ENCODE peak calls at places on chromosomes 11 and 22, in seven cellular contexts. E is uterus, B is adrenal gland, D is sigmoid colon, K is heart left ventricle, U is breast epithelium, Z is tibial nerve. O is an unnamed sample.

GRCh38 chr22:19806213-19807160 is 45.9 kb downstream of the TBX1 start:
- DNase-seq in D (peak; percentile 70), U (peak; percentile 90), E (peak; percentile 38), B (peak; percentile 12), Z (peak; percentile 26), K (no peak), O (peak; percentile 92)

GRCh38 chr11:69074786-69075185 is 26.1 kb downstream of the TPCN2 start:
- DNase-seq in K (no peak), D (no peak), Z (no peak), B (no peak), E (peak; percentile 76), U (no peak), O (no peak)

GRCh38 chr11:128468106-128468505 is 119.3 kb downstream of the ETS1 start:
- DNase-seq in D (no peak), Z (no peak), K (no peak), U (no peak), B (no peak), E (no peak), O (no peak)

GRCh38 chr11:115699733-115700132 is 195.5 kb upstream of the CADM1 start:
- DNase-seq in K (peak; percentile 57), B (no peak), Z (no peak), E (no peak), U (no peak), D (peak; percentile 82), O (no peak)

GRCh38 chr11:115504279-115505158 is at the start of gene CADM1:
- DNase-seq in U (peak; percentile 96), Z (peak; percentile 79), E (peak; percentile 95), B (peak; percentile 97), K (peak; percentile 96), D (peak; percentile 97), O (peak; percentile 93)

GRCh38 chr11:95150977-95151684 is 61.5 kb downstream of the ENDOD1 start:
- DNase-seq in U (peak; percentile 88), B (peak; percentile 91), E (peak; percentile 95), D (peak; percentile 96), K (peak; percentile 92), Z (peak; percentile 88), O (peak; percentile 95)

GRCh38 chr22:30875481-30876215 is 92.9 kb downstream of the MORC2 start:
- DNase-seq in Z (no peak), D (peak; percentile 62), K (peak; percentile 50), U (peak; percentile 39), E (no peak), B (peak; percentile 88), O (no peak)

GRCh38 chr11:96215094-96215782 is 127.8 kb downstream of the MAML2 start:
- DNase-seq in B (no peak), U (no peak), D (no peak), E (peak; percentile 41), K (no peak), Z (no peak), O (peak; percentile 63)

GRCh38 chr11:92136792-92137191 is 87.8 kb upstream of the FAT3 start:
- DNase-seq in K (no peak), Z (no peak), B (no peak), U (no peak), D (no peak), E (no peak), O (no peak)

GRCh38 chr11:47409440-47410403 is 1.3 kb downstream of the SLC39A13 start:
- DNase-seq in B (no peak), D (no peak), U (no peak), K (peak; percentile 29), E (no peak), Z (no peak), O (no peak)

GRCh38 chr11:17550455-17551346 is 3.6 kb downstream of the OTOG start:
- DNase-seq in K (no peak), E (no peak), B (no peak), U (peak; percentile 24), Z (no peak), D (no peak), O (no peak)

DNA sequence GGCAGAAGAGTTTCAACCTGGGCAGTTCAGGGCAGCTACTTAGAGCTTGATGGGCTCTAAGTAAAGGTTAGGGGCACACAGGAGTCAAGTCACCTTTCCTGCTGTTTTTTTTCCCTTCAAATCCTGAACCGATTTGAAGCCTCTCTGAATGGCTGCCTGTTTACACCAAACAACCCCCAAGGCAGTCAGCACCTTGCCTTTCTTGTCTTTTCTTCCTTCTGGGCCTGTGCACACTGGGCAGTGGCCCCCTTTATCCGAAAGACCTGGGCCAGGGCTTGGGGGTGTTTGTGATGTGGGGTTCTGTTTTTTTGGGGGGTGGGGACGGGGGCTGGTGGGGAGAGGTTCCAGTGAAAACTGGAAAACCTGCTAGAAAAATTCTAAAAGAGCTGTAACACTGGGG is 4.3 kb downstream of the RSPH14 start:
- DNase-seq in B (no peak), K (no peak), E (no peak), D (no peak), U (no peak), Z (no peak), O (no peak)
- H3K27ac ChIP-seq in B (no peak overlapping the region), K (peak overlapping the region; percentile 61), E (no peak overlapping the region), D (no peak overlapping the region), U (peak overlapping the region; percentile 74), Z (no peak overlapping the region), O (peak overlapping the region; percentile 51)

GRCh38 chr11:394034-394857 is at the start of gene PKP3:
- DNase-seq in U (peak; percentile 88), D (no peak), E (no peak), K (no peak), B (no peak), Z (no peak), O (peak; percentile 93)
- TF ChIP-seq POLR2A in U (peak; percentile 7), D (no peak), E (no peak), K (no peak), B (no peak), Z (no peak), O (peak; percentile 90)

GRCh38 chr22:35656284-35656752 is 8.1 kb downstream of the APOL6 start:
- DNase-seq in B (no peak), D (no peak), U (no peak), K (no peak), Z (no peak), E (no peak), O (no peak)

GRCh38 chr22:35657571-35658312 is 9.5 kb downstream of the APOL6 start:
- DNase-seq in U (no peak), B (no peak), K (no peak), E (no peak), D (no peak), Z (no peak), O (no peak)

GRCh38 chr22:35663371-35663770 is 15.1 kb downstream of the APOL6 start:
- DNase-seq in K (no peak), Z (no peak), E (no peak), B (no peak), D (no peak), U (no peak), O (no peak)

GRCh38 chr22:35664955-35665577 is 16.8 kb downstream of the APOL6 start:
- DNase-seq in B (no peak), K (no peak), U (no peak), Z (no peak), E (no peak), D (no peak), O (no peak)

DNA sequence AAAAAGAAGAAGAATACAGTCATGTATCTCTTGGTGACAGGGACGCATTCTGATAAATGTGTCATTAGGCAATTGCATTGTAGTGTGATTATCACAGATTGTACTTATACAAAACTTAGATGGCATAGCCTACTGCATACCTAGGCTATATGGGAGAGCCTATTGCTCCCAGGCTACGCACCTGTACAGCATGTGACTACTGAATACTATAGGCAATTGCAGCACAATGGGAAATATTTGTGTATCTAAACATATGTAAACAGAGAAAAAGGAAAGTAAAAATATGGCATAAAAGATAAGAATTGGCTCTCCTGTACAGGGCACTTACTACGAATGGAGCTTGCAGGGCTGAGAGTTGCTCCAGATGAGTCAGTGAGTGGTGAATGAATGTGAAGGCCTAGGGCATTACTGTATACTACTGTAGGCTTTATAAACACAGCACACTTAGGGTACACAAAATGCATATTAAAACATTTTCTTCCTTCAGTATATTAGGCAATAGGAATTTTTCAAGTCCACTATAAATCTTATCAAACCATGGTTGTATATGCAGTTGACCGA is 13.2 kb downstream of the APOL6 start:
- DNase-seq in Z (no peak), E (no peak), D (no peak), K (no peak), U (no peak), B (no peak), O (no peak)
- H3K27ac ChIP-seq in Z (no peak overlapping the region), E (peak overlapping the region; percentile 91), D (no peak overlapping the region), K (peak overlapping the region; percentile 82), U (no peak overlapping the region), B (peak overlapping the region; percentile 30), O (peak overlapping the region; percentile 47)

DNA sequence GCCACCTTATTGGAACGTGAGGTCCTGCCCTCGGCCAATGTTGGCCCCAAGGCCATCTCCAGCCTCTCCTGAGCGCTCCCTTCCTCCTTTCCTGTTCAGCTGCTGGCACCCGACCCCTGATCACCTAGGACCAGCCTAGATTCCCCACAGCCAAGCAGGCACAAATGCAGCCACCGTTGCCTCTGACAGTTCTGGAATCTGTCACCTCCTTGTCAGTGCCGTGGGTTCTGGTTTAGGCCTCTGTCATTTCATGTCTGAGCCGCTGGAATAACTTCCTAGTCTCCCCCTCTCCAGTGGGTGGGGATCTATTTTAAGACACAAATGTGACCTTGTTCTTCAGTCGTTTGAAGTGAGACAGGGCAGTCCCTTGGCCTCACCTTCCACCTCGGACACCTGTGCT is 29.7 kb downstream of the FADS3 start:
- DNase-seq in U (no peak), K (peak; percentile 81), D (no peak), B (no peak), Z (no peak), E (no peak), O (no peak)
- TF ChIP-seq POLR2A in U (no peak), K (no peak), D (no peak), B (no peak), Z (no peak), E (no peak), O (no peak)

DNA sequence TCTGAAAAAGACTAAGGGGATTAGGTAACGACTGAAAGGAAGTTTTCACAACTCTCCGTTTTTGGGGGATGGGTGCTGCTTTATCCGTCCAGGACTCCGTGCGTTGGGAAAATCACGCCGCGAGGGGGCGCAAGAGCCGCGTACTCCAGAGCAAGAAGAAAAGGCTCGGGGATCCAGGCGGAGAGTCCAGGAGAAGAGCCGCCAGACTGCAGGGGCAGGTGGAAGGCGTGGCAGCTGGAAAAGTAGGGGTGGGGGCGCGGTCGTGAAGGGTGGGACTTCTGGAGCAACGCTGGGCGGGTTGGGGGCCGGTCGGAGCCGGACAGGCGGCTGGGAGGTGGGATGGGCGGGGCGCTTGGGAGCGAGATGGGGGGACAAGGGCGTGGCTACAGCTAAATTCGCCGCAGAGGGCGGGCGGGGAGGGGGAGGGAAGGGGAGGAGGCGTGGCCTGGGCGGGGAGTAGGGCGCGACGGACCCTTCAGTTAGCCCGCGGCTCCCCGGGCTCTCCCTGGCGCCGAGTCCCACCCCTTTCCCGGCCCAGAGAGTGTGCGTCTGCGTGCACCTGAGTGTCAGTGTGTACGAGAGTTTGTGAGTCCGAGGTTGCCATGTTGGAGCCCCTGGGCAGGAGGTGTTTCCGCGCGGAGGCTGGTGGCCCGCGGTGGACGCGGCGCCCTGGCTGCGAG is 613 bp upstream of the ARHGEF17 start:
- DNase-seq in B (peak; percentile 95), E (peak; percentile 100), Z (peak; percentile 99), K (peak; percentile 97), U (peak; percentile 99), D (peak; percentile 99), O (peak; percentile 97)
- H3K27ac ChIP-seq in B (no peak overlapping the region), E (peak overlapping the region; percentile 91), Z (peak overlapping the region; percentile 99), K (peak overlapping the region; percentile 94), U (peak overlapping the region; percentile 99), D (peak overlapping the region; percentile 98), O (peak overlapping the region; percentile 95)

GRCh38 chr22:41688365-41689211 is at the start of gene SNU13:
- DNase-seq in U (peak; percentile 89), Z (peak; percentile 78), K (peak; percentile 94), D (peak; percentile 97), E (peak; percentile 90), B (peak; percentile 92), O (peak; percentile 95)
- TF ChIP-seq POLR2A in U (peak; percentile 40), Z (peak; percentile 85), K (peak; percentile 37), D (peak; percentile 85), E (peak; percentile 78), B (no peak), O (peak; percentile 91)

O was measured in transverse colon.